ENCODE peak calls at places on chromosomes 7 and 10, in eight cellular contexts. Y is NB4, F is fibroblast of villous mesenchyme, P is astrocyte of the cerebellum, W is hepatocyte, Z is foreskin fibroblast, M is colonic mucosa, G is thyroid gland. U is an unnamed sample.

GRCh38 chr7:155693826-155694225 is 49.4 kb downstream of the RBM33 start:
- DNase-seq in Y (no peak), Z (no peak), P (no peak), G (no peak), W (no peak), F (no peak), M (no peak), U (no peak)

GRCh38 chr10:14296081-14296709 is 34.5 kb downstream of the FRMD4A start:
- DNase-seq in W (peak; percentile 18), Y (no peak), F (no peak), Z (no peak), P (no peak), M (no peak), G (no peak), U (no peak)

GRCh38 chr7:55365103-55365679 is at the start of gene LANCL2:
- DNase-seq in Y (no peak), M (peak; percentile 49), Z (peak; percentile 22), P (no peak), W (no peak), F (peak; percentile 29), G (peak; percentile 68), U (peak; percentile 48)

GRCh38 chr7:16648551-16648950 is 2.6 kb downstream of the BZW2 start:
- DNase-seq in W (no peak), M (peak; percentile 35), P (no peak), F (no peak), G (peak; percentile 55), Y (no peak), Z (no peak), U (no peak)

GRCh38 chr10:84184517-84184916 is 9.8 kb upstream of the CDHR1 start:
- DNase-seq in W (no peak), G (no peak), P (no peak), Y (no peak), F (no peak), Z (no peak), M (peak; percentile 89), U (no peak)

GRCh38 chr7:43362652-43363428 is 220.1 kb upstream of the STK17A start:
- DNase-seq in Y (peak; percentile 72), G (peak; percentile 41), W (peak; percentile 47), M (no peak), F (peak; percentile 73), P (no peak), Z (peak; percentile 78), U (peak; percentile 79)

GRCh38 chr7:137001041-137001440 is 132.6 kb downstream of the CHRM2 start:
- DNase-seq in Z (no peak), G (no peak), P (peak; percentile 15), F (peak; percentile 63), Y (no peak), M (no peak), W (no peak), U (no peak)

GRCh38 chr10:124125305-124126116 is 32.1 kb upstream of the CHST15 start:
- DNase-seq in Y (no peak), M (no peak), W (peak; percentile 26), G (peak; percentile 46), F (peak; percentile 23), P (no peak), Z (no peak), U (no peak)

GRCh38 chr10:68208424-68209042 is 23.4 kb downstream of the ATOH7 start:
- DNase-seq in Y (peak; percentile 79), W (peak; percentile 80), G (peak; percentile 23), M (peak; percentile 66), Z (peak; percentile 65), F (peak; percentile 76), P (peak; percentile 56), U (peak; percentile 80)

GRCh38 chr7:91837397-91838070 is 43.0 kb downstream of the MTERF1 start:
- DNase-seq in W (no peak), P (no peak), G (peak; percentile 13), Z (no peak), F (no peak), Y (no peak), M (no peak), U (no peak)

GRCh38 chr10:100877451-100877850 is 35.3 kb upstream of the SLF2 start:
- DNase-seq in G (no peak), Y (no peak), P (no peak), W (no peak), Z (no peak), M (no peak), F (no peak), U (no peak)

GRCh38 chr10:100879741-100880360 is 32.9 kb upstream of the SLF2 start:
- DNase-seq in Z (no peak), M (no peak), W (no peak), Y (no peak), F (no peak), G (no peak), P (no peak), U (no peak)

GRCh38 chr10:100876575-100877158 is 36.1 kb upstream of the SLF2 start:
- DNase-seq in F (no peak), W (no peak), Y (no peak), M (no peak), P (no peak), Z (no peak), G (no peak), U (no peak)

GRCh38 chr10:100875484-100876166 is 37.1 kb upstream of the SLF2 start:
- DNase-seq in P (no peak), F (no peak), W (no peak), Z (no peak), G (no peak), Y (no peak), M (no peak), U (no peak)

GRCh38 chr10:100878291-100878910 is 34.4 kb upstream of the SLF2 start:
- DNase-seq in F (peak; percentile 72), M (peak; percentile 66), P (peak; percentile 61), W (peak; percentile 84), Y (peak; percentile 80), Z (peak; percentile 61), G (peak; percentile 41), U (peak; percentile 75)
- TF ChIP-seq CTCF in F (peak; percentile 92), M (peak; percentile 53), P (peak; percentile 80), W (peak; percentile 81), Y (peak; percentile 77), Z (peak; percentile 76), G (peak; percentile 56), U (peak; percentile 84)

GRCh38 chr10:35194471-35194870 is 67.8 kb downstream of the CREM start:
- DNase-seq in F (no peak), P (no peak), Z (no peak), G (no peak), M (no peak), W (no peak), Y (no peak), U (no peak)

GRCh38 chr10:35195361-35196306 is 69.0 kb downstream of the CREM start:
- DNase-seq in P (peak; percentile 96), M (peak; percentile 72), W (peak; percentile 88), F (peak; percentile 99), G (peak; percentile 72), Z (peak; percentile 95), Y (peak; percentile 75), U (peak; percentile 99)

GRCh38 chr10:35192645-35193249 is 66.1 kb downstream of the CREM start:
- DNase-seq in Y (no peak), F (peak; percentile 73), G (no peak), Z (no peak), P (no peak), M (no peak), W (no peak), U (no peak)

GRCh38 chr10:35191523-35191922 is 64.9 kb downstream of the CREM start:
- DNase-seq in F (peak; percentile 44), P (no peak), Y (peak; percentile 32), M (no peak), G (no peak), W (no peak), Z (no peak), U (peak; percentile 32)

GRCh38 chr10:35194906-35195305 is 68.3 kb downstream of the CREM start:
- DNase-seq in Z (peak; percentile 31), F (peak; percentile 88), G (no peak), P (peak; percentile 20), M (no peak), Y (peak; percentile 10), W (peak; percentile 38), U (peak; percentile 79)
- H3K4me3 ChIP-seq in Z (peak overlapping the region; percentile 53), F (peak overlapping the region; percentile 51), G (no peak overlapping the region), P (peak overlapping the region; percentile 47), M (no peak overlapping the region), Y (peak overlapping the region; percentile 47), W (peak overlapping the region; percentile 21), U (peak overlapping the region; percentile 57)

GRCh38 chr7:87427289-87427688 is 48.2 kb downstream of the ABCB4 start:
- DNase-seq in W (no peak), Z (no peak), Y (no peak), G (no peak), M (peak; percentile 19), P (no peak), F (no peak), U (no peak)

GRCh38 chr7:87435546-87435945 is 39.9 kb downstream of the ABCB4 start:
- DNase-seq in P (peak; percentile 35), F (no peak), M (no peak), Z (peak; percentile 9), Y (no peak), G (no peak), W (no peak), U (peak; percentile 28)

DNA sequence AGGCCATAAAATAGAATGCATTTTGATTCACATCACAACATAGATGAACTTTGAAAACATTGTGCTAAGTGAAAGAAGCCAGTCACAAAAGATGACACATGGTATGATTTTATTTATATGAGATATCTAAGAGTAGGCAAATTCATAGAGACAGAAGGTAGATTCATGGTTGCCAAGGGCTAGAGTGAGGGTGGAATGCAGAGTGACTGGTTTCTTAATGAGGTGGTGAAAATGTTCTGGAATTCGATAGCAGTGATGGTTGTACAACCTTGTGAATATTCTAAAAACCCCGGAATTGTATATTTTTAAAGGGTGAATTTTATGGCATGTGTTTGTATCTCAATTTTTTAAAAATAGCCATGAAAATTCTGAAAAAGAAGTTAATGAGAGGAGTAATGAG is 42.9 kb downstream of the ABCB4 start:
- DNase-seq in W (no peak), P (no peak), M (no peak), F (no peak), Z (no peak), G (no peak), Y (no peak), U (no peak)
- TF ChIP-seq CTCF in W (no peak), P (no peak), M (no peak), F (no peak), Z (no peak), G (no peak), Y (no peak), U (no peak)

GRCh38 chr7:63925626-63926460 is 72.8 kb upstream of the ZNF722 start:
- DNase-seq in F (no peak), G (peak; percentile 97), W (no peak), Y (peak; percentile 99), M (peak; percentile 94), P (no peak), Z (no peak), U (peak; percentile 63)

GRCh38 chr7:63931057-63931600 is 67.5 kb upstream of the ZNF722 start:
- DNase-seq in G (no peak), Y (no peak), M (no peak), W (no peak), F (no peak), Z (no peak), P (no peak), U (no peak)

GRCh38 chr7:63927261-63927660 is 71.4 kb upstream of the ZNF722 start:
- DNase-seq in P (no peak), M (no peak), Y (no peak), F (no peak), G (no peak), Z (no peak), W (no peak), U (no peak)

DNA sequence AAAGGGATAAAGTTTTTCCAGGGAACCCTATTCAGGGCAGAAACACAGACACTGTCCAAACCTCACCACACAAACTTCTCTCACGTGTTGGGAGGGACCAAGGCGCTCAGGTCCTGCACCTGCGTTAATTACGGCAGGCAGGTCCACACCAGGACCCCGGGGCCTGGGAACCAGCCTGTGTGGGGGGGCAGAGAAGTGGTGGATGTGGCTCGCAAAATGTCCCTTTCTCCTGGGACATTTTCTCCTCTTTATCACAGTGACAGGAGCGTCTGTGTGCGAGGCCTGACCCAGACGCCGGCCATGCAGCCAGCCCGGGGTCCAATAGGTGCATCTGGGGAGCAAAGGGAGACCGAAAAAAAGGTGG is 73.4 kb upstream of the ZNF722 start:
- DNase-seq in W (no peak), G (peak; percentile 39), Y (no peak), P (no peak), F (no peak), M (peak; percentile 35), Z (no peak), U (no peak)
- H3K4me3 ChIP-seq in W (no peak overlapping the region), G (peak overlapping the region; percentile 31), Y (peak overlapping the region; percentile 89), P (no peak overlapping the region), F (no peak overlapping the region), M (peak overlapping the region; percentile 48), Z (no peak overlapping the region), U (peak overlapping the region; percentile 46)

U was measured in fibroblast of mammary gland.